ENCODE peak calls at places on chromosomes 12 and 14, in four cellular contexts. F is upper lobe of right lung, P is omental fat pad, I is GM10248. K is an unnamed sample.

GRCh38 chr12:114185036-114185435 is 218.9 kb upstream of the RBM19 start:
- DNase-seq in I (no peak), F (no peak), P (no peak), K (no peak)

GRCh38 chr12:11981174-11981733 is 89.5 kb upstream of the BCL2L14 start:
- DNase-seq in I (peak), F (no peak), P (no peak), K (no peak)

GRCh38 chr12:106108187-106108816 is 30.5 kb downstream of the NUAK1 start:
- DNase-seq in P (no peak), I (no peak), F (no peak), K (no peak)

GRCh38 chr14:40058916-40059897 is 627.0 kb upstream of the FBXO33 start:
- DNase-seq in P (no peak), I (no peak), F (no peak), K (no peak)

GRCh38 chr12:49331360-49332222 is 5.4 kb downstream of the C1QL4 start:
- DNase-seq in P (no peak), I (peak), F (peak), K (no peak)

GRCh38 chr12:65675141-65675621 is 149.1 kb upstream of the HMGA2 start:
- DNase-seq in I (no peak), F (no peak), P (no peak), K (no peak)

GRCh38 chr12:109721276-109721675 is 7.7 kb downstream of the FAM222A start:
- DNase-seq in I (no peak), F (no peak), P (no peak), K (no peak)

GRCh38 chr14:104870368-104871144 is 5.5 kb downstream of the CEP170B start:
- DNase-seq in F (peak), I (no peak), P (no peak), K (no peak)

GRCh38 chr14:33026850-33027420 is 88.3 kb downstream of the NPAS3 start:
- DNase-seq in F (no peak), I (no peak), P (no peak), K (no peak)

GRCh38 chr14:88388741-88389282 is 3.4 kb downstream of the SPATA7 start:
- DNase-seq in F (no peak), P (no peak), I (no peak), K (no peak)

GRCh38 chr12:55743131-55743921 is 404 bp downstream of the GDF11 start:
- DNase-seq in F (peak), P (no peak), I (peak), K (no peak)

GRCh38 chr12:118220697-118221096 is 84.8 kb downstream of the PEBP1 start:
- DNase-seq in F (no peak), P (no peak), I (no peak), K (no peak)

GRCh38 chr14:100488057-100488456 is 99.2 kb downstream of the BEGAIN start:
- DNase-seq in F (no peak), P (no peak), I (no peak), K (no peak)

GRCh38 chr12:27236498-27236897 is 7.6 kb upstream of the STK38L start:
- DNase-seq in I (no peak), F (no peak), P (no peak), K (no peak)

GRCh38 chr12:30437616-30438015 is 258.1 kb downstream of the IPO8 start:
- DNase-seq in F (no peak), P (no peak), I (no peak), K (no peak)

GRCh38 chr14:23121401-23121800 is 2.3 kb upstream of the CEBPE start:
- DNase-seq in P (no peak), I (peak), F (no peak), K (no peak)

GRCh38 chr12:68767191-68767590 is 21.2 kb downstream of the SLC35E3 start:
- DNase-seq in P (no peak), F (no peak), I (no peak), K (no peak)

GRCh38 chr12:93591137-93591868 is 18.8 kb downstream of the SOCS2 start:
- DNase-seq in P (peak), F (peak), I (peak), K (no peak)

GRCh38 chr12:92602476-92602875 is 100.3 kb upstream of the PLEKHG7 start:
- DNase-seq in I (no peak), P (no peak), F (no peak), K (no peak)

GRCh38 chr14:104639889-104640548 is 35.4 kb upstream of the TMEM179 start:
- DNase-seq in I (peak), P (no peak), F (peak), K (peak)

GRCh38 chr14:87055007-87055406 is 938.0 kb downstream of the GALC start:
- DNase-seq in P (no peak), F (no peak), I (no peak), K (no peak)

GRCh38 chr14:87045956-87046355 is 947.0 kb downstream of the GALC start:
- DNase-seq in F (no peak), I (no peak), P (no peak), K (no peak)

GRCh38 chr14:87046960-87047359 is 946.0 kb downstream of the GALC start:
- DNase-seq in I (no peak), P (no peak), F (no peak), K (no peak)

GRCh38 chr14:87052646-87053225 is 940.2 kb downstream of the GALC start:
- DNase-seq in F (no peak), I (no peak), P (no peak), K (no peak)

GRCh38 chr14:87049886-87050820 is 942.8 kb downstream of the GALC start:
- DNase-seq in P (no peak), I (no peak), F (no peak), K (no peak)
- TF ChIP-seq CTCF in P (no peak), I (no peak), F (peak), K (peak)

GRCh38 chr14:81669308-81669707 is 135.7 kb upstream of the SEL1L start:
- DNase-seq in F (no peak), P (no peak), I (no peak), K (no peak)

GRCh38 chr14:81677736-81678135 is 144.1 kb upstream of the SEL1L start:
- DNase-seq in I (no peak), F (no peak), P (no peak), K (no peak)

GRCh38 chr14:81676879-81677278 is 143.2 kb upstream of the SEL1L start:
- DNase-seq in F (no peak), I (no peak), P (no peak), K (no peak)

GRCh38 chr14:81676395-81676794 is 142.7 kb upstream of the SEL1L start:
- DNase-seq in P (no peak), F (no peak), I (no peak), K (no peak)

GRCh38 chr14:81673930-81674329 is 140.3 kb upstream of the SEL1L start:
- DNase-seq in P (no peak), F (no peak), I (no peak), K (no peak)
- TF ChIP-seq CTCF in P (no peak), F (no peak), I (no peak), K (no peak)

GRCh38 chr12:44874981-44875416 is 1.1 kb downstream of the NELL2 start:
- DNase-seq in P (no peak), I (peak), F (no peak), K (no peak)

GRCh38 chr12:44876554-44877275 is 600 bp upstream of the NELL2 start:
- DNase-seq in F (peak), I (peak), P (peak), K (peak)

GRCh38 chr12:44875417-44875953 is 630 bp downstream of the NELL2 start:
- DNase-seq in I (peak), F (peak), P (no peak), K (no peak)

GRCh38 chr12:44875954-44876553 is at the start of gene NELL2:
- DNase-seq in P (no peak), F (peak), I (peak), K (no peak)

DNA sequence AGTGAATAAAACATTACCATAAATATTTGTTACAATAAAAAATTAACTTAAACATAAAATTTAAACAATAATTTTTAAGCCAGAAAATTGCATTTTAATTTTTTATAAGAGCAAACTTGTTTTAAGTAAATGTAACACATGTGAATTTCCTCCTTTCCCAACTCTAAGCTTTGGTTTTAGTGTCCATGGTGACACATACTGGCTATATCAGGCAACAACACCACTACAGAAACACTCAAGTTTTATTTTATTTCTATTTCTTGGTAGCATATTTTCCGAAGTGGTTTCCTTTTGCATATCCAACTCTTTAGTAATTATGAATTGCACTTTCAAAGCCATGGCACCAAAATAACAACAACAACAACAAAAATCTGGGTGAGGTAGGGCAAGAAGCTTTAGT is 2.2 kb downstream of the NELL2 start:
- DNase-seq in P (no peak), F (no peak), I (no peak), K (no peak)
- TF ChIP-seq CTCF in P (no peak), F (no peak), I (peak), K (peak)

DNA sequence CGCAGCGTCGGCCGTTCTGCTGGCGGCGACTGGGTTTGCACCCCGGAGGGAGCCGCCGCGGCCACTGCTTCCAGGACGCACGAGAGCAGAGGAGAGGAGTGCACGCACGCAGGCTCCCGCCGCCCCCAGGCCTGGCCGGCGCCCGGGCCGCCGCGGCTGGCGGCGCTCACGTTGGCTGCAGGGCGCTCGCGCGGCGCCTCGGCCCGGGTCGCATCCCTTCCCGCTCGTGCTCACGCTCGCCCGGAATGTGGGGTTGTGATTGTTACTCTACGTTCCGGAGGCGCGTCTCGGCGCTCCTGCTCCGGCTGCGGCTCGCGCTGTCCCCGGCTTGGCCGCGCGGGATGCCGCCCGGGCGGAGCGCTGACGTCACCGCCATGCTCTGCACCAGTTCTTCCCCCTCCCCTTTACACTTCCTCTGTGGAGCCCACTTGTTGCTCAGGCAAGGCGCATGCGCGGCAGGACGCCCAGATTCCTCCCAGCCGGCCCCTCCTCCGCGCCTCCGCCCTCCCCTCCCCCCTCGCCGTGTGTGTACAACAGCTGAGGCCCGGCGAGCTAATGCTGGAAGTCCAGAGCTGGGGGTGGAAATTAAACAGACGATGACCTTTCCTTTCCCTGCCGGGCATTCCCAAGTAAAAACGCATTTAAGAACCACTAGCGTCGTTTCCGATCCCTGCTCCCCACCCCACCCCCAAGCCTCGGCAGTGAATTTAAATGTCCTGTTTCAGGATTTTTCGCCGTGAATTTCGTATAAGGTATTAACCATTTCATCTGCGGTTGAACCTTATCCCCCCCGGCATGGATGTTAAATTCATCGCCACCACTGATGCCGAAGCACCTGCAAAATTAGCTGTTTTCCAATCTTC is at the start of gene IRF2BPL:
- DNase-seq in I (peak), P (peak), F (peak), K (peak)
- TF ChIP-seq CTCF in I (no peak), P (no peak), F (no peak), K (no peak)